ENCODE peak calls at places on chromosomes 5 and 9, in eight cellular contexts. One of them, this sample, is unnamed.

GRCh38 chr9:127112056-127112455 is 10.4 kb downstream of the ANGPTL2 start:
- DNase-seq in NCI-H1436 treated with DMSO at 0.1 percent for 48 hours: no peak
- DNase-seq in stimulated activated CD8-positive, alpha-beta memory T cell treated with anti-CD3 and anti-CD28 coated beads, Interleukin-12 subunit alpha, Interleukin-12 subunit beta, amount 100 ng/mL, for 4 hours: no peak
- DNase-seq in T47D: no peak
- DNase-seq in COR-L47: peak
- DNase-seq in GM10248: no peak
- DNase-seq in ovary: peak
- DNase-seq in NCI-H1417: no peak
- DNase-seq in this sample: no peak

GRCh38 chr5:179553875-179554274 is 3.5 kb downstream of the RUFY1 start:
- DNase-seq in NCI-H1436 treated with DMSO at 0.1 percent for 48 hours: no peak
- DNase-seq in stimulated activated CD8-positive, alpha-beta memory T cell treated with anti-CD3 and anti-CD28 coated beads, Interleukin-12 subunit alpha, Interleukin-12 subunit beta, amount 100 ng/mL, for 4 hours: no peak
- DNase-seq in T47D: no peak
- DNase-seq in COR-L47: no peak
- DNase-seq in GM10248: no peak
- DNase-seq in ovary: no peak
- DNase-seq in NCI-H1417: no peak
- DNase-seq in this sample: no peak

GRCh38 chr5:180519098-180519497 is 24.9 kb downstream of the CNOT6 start:
- DNase-seq in NCI-H1436 treated with DMSO at 0.1 percent for 48 hours: no peak
- DNase-seq in stimulated activated CD8-positive, alpha-beta memory T cell treated with anti-CD3 and anti-CD28 coated beads, Interleukin-12 subunit alpha, Interleukin-12 subunit beta, amount 100 ng/mL, for 4 hours: no peak
- DNase-seq in T47D: no peak
- DNase-seq in COR-L47: no peak
- DNase-seq in GM10248: no peak
- DNase-seq in ovary: no peak
- DNase-seq in NCI-H1417: no peak
- DNase-seq in this sample: no peak

GRCh38 chr5:52738095-52738506 is 49.6 kb upstream of the ITGA1 start:
- DNase-seq in NCI-H1436 treated with DMSO at 0.1 percent for 48 hours: no peak
- DNase-seq in stimulated activated CD8-positive, alpha-beta memory T cell treated with anti-CD3 and anti-CD28 coated beads, Interleukin-12 subunit alpha, Interleukin-12 subunit beta, amount 100 ng/mL, for 4 hours: no peak
- DNase-seq in T47D: no peak
- DNase-seq in COR-L47: no peak
- DNase-seq in GM10248: no peak
- DNase-seq in ovary: no peak
- DNase-seq in NCI-H1417: no peak
- DNase-seq in this sample: no peak

GRCh38 chr5:140509898-140510297 is 37.6 kb upstream of the EIF4EBP3 start:
- DNase-seq in NCI-H1436 treated with DMSO at 0.1 percent for 48 hours: no peak
- DNase-seq in stimulated activated CD8-positive, alpha-beta memory T cell treated with anti-CD3 and anti-CD28 coated beads, Interleukin-12 subunit alpha, Interleukin-12 subunit beta, amount 100 ng/mL, for 4 hours: no peak
- DNase-seq in T47D: no peak
- DNase-seq in COR-L47: peak
- DNase-seq in GM10248: no peak
- DNase-seq in ovary: no peak
- DNase-seq in NCI-H1417: no peak
- DNase-seq in this sample: peak

GRCh38 chr5:129082225-129083136 is 12.1 kb upstream of the ISOC1 start:
- DNase-seq in NCI-H1436 treated with DMSO at 0.1 percent for 48 hours: no peak
- DNase-seq in stimulated activated CD8-positive, alpha-beta memory T cell treated with anti-CD3 and anti-CD28 coated beads, Interleukin-12 subunit alpha, Interleukin-12 subunit beta, amount 100 ng/mL, for 4 hours: no peak
- DNase-seq in T47D: no peak
- DNase-seq in COR-L47: no peak
- DNase-seq in GM10248: no peak
- DNase-seq in ovary: no peak
- DNase-seq in NCI-H1417: no peak
- DNase-seq in this sample: no peak

GRCh38 chr5:2752059-2752874 is 790 bp upstream of the IRX2 start:
- DNase-seq in NCI-H1436 treated with DMSO at 0.1 percent for 48 hours: no peak
- DNase-seq in stimulated activated CD8-positive, alpha-beta memory T cell treated with anti-CD3 and anti-CD28 coated beads, Interleukin-12 subunit alpha, Interleukin-12 subunit beta, amount 100 ng/mL, for 4 hours: no peak
- DNase-seq in T47D: peak
- DNase-seq in COR-L47: no peak
- DNase-seq in GM10248: no peak
- DNase-seq in ovary: no peak
- DNase-seq in NCI-H1417: no peak
- DNase-seq in this sample: peak

GRCh38 chr5:175813943-175814630 is 57.3 kb upstream of the CPLX2 start:
- DNase-seq in NCI-H1436 treated with DMSO at 0.1 percent for 48 hours: no peak
- DNase-seq in stimulated activated CD8-positive, alpha-beta memory T cell treated with anti-CD3 and anti-CD28 coated beads, Interleukin-12 subunit alpha, Interleukin-12 subunit beta, amount 100 ng/mL, for 4 hours: no peak
- DNase-seq in T47D: no peak
- DNase-seq in COR-L47: no peak
- DNase-seq in GM10248: no peak
- DNase-seq in ovary: no peak
- DNase-seq in NCI-H1417: no peak
- DNase-seq in this sample: no peak

GRCh38 chr5:164335837-164336236 is 830.4 kb downstream of the MAT2B start:
- DNase-seq in NCI-H1436 treated with DMSO at 0.1 percent for 48 hours: no peak
- DNase-seq in stimulated activated CD8-positive, alpha-beta memory T cell treated with anti-CD3 and anti-CD28 coated beads, Interleukin-12 subunit alpha, Interleukin-12 subunit beta, amount 100 ng/mL, for 4 hours: no peak
- DNase-seq in T47D: no peak
- DNase-seq in COR-L47: no peak
- DNase-seq in GM10248: no peak
- DNase-seq in ovary: no peak
- DNase-seq in NCI-H1417: no peak
- DNase-seq in this sample: no peak

This sample was measured in NCI-H1105 treated with DMSO at 0.1 percent for 48 hours.